ENCODE peak calls at places on chromosomes 13 and 19, in seven cellular contexts. H is IMR-90, J is body of pancreas, K is Caco-2, N is H1, F is adrenal gland, G is H9. A is an unnamed sample.

GRCh38 chr13:94433055-94433947 is 46.2 kb downstream of the DCT start:
- DNase-seq in H (no peak), J (no peak), K (peak; percentile 85), N (peak; percentile 9), F (no peak), G (peak; percentile 41), A (no peak)

GRCh38 chr13:110957181-110957884 is 42.5 kb upstream of the ANKRD10 start:
- DNase-seq in H (peak; percentile 16), J (no peak), K (no peak), N (no peak), F (no peak), G (no peak), A (no peak)

GRCh38 chr19:1369214-1369805 is 14.4 kb upstream of the NDUFS7 start:
- DNase-seq in H (no peak), J (no peak), K (no peak), N (no peak), F (no peak), G (no peak), A (no peak)

GRCh38 chr19:23283925-23284324 is 33.7 kb upstream of the ZNF724 start:
- DNase-seq in H (peak; percentile 30), J (peak; percentile 60), K (no peak), N (peak; percentile 54), F (no peak), G (peak; percentile 71), A (peak; percentile 53)

GRCh38 chr19:31107096-31107495 is 242.1 kb downstream of the TSHZ3 start:
- DNase-seq in H (no peak), J (no peak), K (no peak), N (no peak), F (no peak), G (no peak), A (no peak)

GRCh38 chr19:41223431-41224234 is 4.6 kb downstream of the AXL start:
- DNase-seq in H (peak; percentile 96), J (no peak), K (no peak), N (peak; percentile 84), F (peak; percentile 60), G (peak; percentile 85), A (no peak)

GRCh38 chr13:91946498-91947070 is 548.2 kb downstream of the GPC5 start:
- DNase-seq in H (peak; percentile 12), J (no peak), K (no peak), N (no peak), F (no peak), G (no peak), A (no peak)

GRCh38 chr13:42000836-42001235 is 39.9 kb upstream of the VWA8 start:
- DNase-seq in H (no peak), J (no peak), K (no peak), N (no peak), F (no peak), G (no peak), A (no peak)

GRCh38 chr13:44052843-44053607 is 173.3 kb downstream of the LACC1 start:
- DNase-seq in H (peak; percentile 65), J (peak; percentile 26), K (peak; percentile 72), N (no peak), F (no peak), G (peak; percentile 42), A (no peak)

GRCh38 chr13:24251525-24251924 is 57.9 kb upstream of the C1QTNF9 start:
- DNase-seq in H (no peak), J (no peak), K (no peak), N (no peak), F (no peak), G (no peak), A (no peak)

GRCh38 chr13:109213714-109214113 is 572.7 kb downstream of the IRS2 start:
- DNase-seq in H (no peak), J (no peak), K (no peak), N (no peak), F (no peak), G (peak; percentile 36), A (no peak)

GRCh38 chr19:15464394-15465385 is at the start of gene RASAL3:
- DNase-seq in H (no peak), J (no peak), K (no peak), N (no peak), F (no peak), G (peak; percentile 59), A (peak; percentile 35)

GRCh38 chr19:10043286-10043927 is 30.1 kb downstream of the RDH8 start:
- DNase-seq in H (peak; percentile 33), J (no peak), K (no peak), N (no peak), F (no peak), G (no peak), A (no peak)

GRCh38 chr13:59584902-59585670 is 578.6 kb downstream of the DIAPH3 start:
- DNase-seq in H (no peak), J (no peak), K (no peak), N (no peak), F (no peak), G (no peak), A (no peak)

GRCh38 chr19:46416077-46416709 is 2.8 kb upstream of the CCDC8 start:
- DNase-seq in H (peak; percentile 75), J (peak; percentile 91), K (peak; percentile 90), N (no peak), F (peak; percentile 97), G (peak; percentile 95), A (peak; percentile 73)

GRCh38 chr19:4647676-4648644 is 8.6 kb downstream of the TNFAIP8L1 start:
- DNase-seq in H (no peak), J (peak; percentile 25), K (no peak), N (no peak), F (no peak), G (peak; percentile 74), A (no peak)

GRCh38 chr13:102089177-102089576 is 312.7 kb downstream of the FGF14 start:
- DNase-seq in H (no peak), J (no peak), K (no peak), N (no peak), F (no peak), G (no peak), A (no peak)

GRCh38 chr13:98503175-98504028 is 73.5 kb downstream of the STK24 start:
- DNase-seq in H (peak; percentile 38), J (peak; percentile 13), K (no peak), N (no peak), F (no peak), G (no peak), A (no peak)

GRCh38 chr13:98496966-98497365 is 79.9 kb downstream of the STK24 start:
- DNase-seq in H (no peak), J (no peak), K (no peak), N (no peak), F (no peak), G (no peak), A (no peak)

GRCh38 chr13:98504371-98504963 is 72.4 kb downstream of the STK24 start:
- DNase-seq in H (no peak), J (peak; percentile 3), K (no peak), N (no peak), F (no peak), G (no peak), A (no peak)

GRCh38 chr13:98504029-98504351 is 72.9 kb downstream of the STK24 start:
- DNase-seq in H (no peak), J (no peak), K (no peak), N (no peak), F (no peak), G (no peak), A (no peak)

GRCh38 chr13:98500963-98501421 is 75.9 kb downstream of the STK24 start:
- DNase-seq in H (no peak), J (no peak), K (no peak), N (no peak), F (no peak), G (no peak), A (no peak)
- H3K4me1 ChIP-seq in H (peaks cover 28% of the 10 kb centered on the region), J (peaks cover 46% of the 10 kb centered on the region), K (peaks cover 13% of the 10 kb centered on the region), N (peaks cover 4% of the 10 kb centered on the region), F (peaks cover 55% of the 10 kb centered on the region), G (peaks cover 7% of the 10 kb centered on the region), A (peaks cover 4% of the 10 kb centered on the region)

DNA sequence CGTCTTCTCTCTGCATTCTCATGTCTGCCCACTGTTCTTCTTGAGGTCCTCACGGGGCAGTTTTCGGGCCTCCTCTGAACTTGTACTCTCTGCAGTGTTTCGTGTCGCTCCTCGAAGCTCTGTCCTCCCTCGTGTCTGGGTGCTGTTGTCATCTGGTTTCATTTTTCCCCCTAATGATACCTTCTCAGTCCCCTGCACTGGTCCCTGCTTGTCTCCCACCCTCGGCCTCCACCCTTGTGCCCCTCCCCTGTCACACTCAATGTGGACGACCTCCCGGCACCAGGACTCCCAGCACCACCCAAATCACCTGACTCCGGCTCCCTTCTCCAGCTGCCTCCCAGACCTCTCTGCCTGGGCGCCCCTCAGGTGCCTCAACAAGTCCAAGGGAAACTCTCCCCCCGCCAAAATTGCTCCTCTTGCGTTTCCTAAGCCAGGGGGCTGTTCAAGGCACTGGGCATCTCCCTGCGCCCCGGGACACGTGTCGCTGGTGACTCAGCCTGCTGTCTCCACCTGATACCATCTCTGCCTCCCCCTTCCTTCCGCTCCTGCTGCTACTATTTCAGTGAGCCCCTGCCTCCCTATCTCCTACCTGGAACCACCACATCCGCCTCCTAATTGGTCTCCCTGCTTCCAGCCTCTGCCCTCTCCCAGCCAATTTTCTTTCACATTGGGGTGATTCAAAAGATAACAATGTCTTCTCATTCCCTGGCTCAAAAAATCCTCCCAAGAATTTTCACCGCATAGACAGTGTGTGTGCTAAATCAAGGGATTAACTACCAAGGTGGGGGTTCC is 49.5 kb downstream of the RFX2 start:
- DNase-seq in H (peak; percentile 16), J (no peak), K (no peak), N (no peak), F (no peak), G (peak; percentile 55), A (peak; percentile 32)
- H3K4me1 ChIP-seq in H (peaks cover 23% of the 10 kb centered on the region), J (peaks cover 26% of the 10 kb centered on the region), K (peaks cover 41% of the 10 kb centered on the region), N (no peaks in the 10 kb centered on the region), F (peaks cover 59% of the 10 kb centered on the region), G (no peaks in the 10 kb centered on the region), A (peaks cover 22% of the 10 kb centered on the region)

DNA sequence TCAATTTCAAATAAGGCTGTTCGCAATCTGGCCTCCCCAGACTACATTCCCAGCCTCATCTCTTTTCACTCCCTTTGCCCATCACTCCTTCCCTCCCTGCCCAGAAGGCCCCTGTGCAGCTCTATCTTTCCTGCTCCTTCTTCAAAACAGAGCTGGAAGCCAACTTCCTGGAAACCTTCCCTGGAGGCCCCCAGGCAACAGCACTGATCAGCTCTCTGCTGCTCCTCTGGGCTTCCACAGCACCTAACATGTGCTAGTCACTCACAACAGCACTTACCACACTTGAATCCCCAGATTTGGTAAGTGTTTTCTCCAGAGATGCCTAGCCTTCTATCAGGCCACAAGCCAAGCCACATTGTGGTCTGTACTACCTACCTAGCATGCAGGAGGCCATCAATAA is 9.5 kb downstream of the SMAD9 start:
- DNase-seq in H (no peak), J (no peak), K (no peak), N (no peak), F (no peak), G (no peak), A (no peak)
- H3K4me1 ChIP-seq in H (peaks cover 4% of the 10 kb centered on the region), J (no peaks in the 10 kb centered on the region), K (no peaks in the 10 kb centered on the region), N (no peaks in the 10 kb centered on the region), F (no peaks in the 10 kb centered on the region), G (no peaks in the 10 kb centered on the region), A (no peaks in the 10 kb centered on the region)

GRCh38 chr19:49882643-49883042 is 5.1 kb downstream of the TBC1D17 start:
- DNase-seq in H (no peak), J (no peak), K (peak; percentile 34), N (no peak), F (no peak), G (no peak), A (no peak)

GRCh38 chr19:49881672-49882394 is 4.3 kb downstream of the TBC1D17 start:
- DNase-seq in H (no peak), J (peak; percentile 11), K (peak; percentile 65), N (no peak), F (no peak), G (no peak), A (peak; percentile 22)

GRCh38 chr19:49880162-49880869 is 2.8 kb downstream of the TBC1D17 start:
- DNase-seq in H (no peak), J (peak; percentile 11), K (peak; percentile 35), N (no peak), F (peak; percentile 25), G (no peak), A (peak; percentile 19)

GRCh38 chr19:49879243-49879960 is 1.9 kb downstream of the TBC1D17 start:
- DNase-seq in H (no peak), J (peak; percentile 14), K (no peak), N (no peak), F (no peak), G (no peak), A (peak; percentile 27)

GRCh38 chr19:49881186-49881585 is 3.7 kb downstream of the TBC1D17 start:
- DNase-seq in H (no peak), J (peak; percentile 8), K (no peak), N (no peak), F (no peak), G (no peak), A (no peak)
- H3K4me1 ChIP-seq in H (peaks cover 4% of the 10 kb centered on the region), J (peaks cover 10% of the 10 kb centered on the region), K (peaks cover 9% of the 10 kb centered on the region), N (peaks cover 5% of the 10 kb centered on the region), F (peaks cover 9% of the 10 kb centered on the region), G (no peaks in the 10 kb centered on the region), A (peaks cover 4% of the 10 kb centered on the region)